ENCODE peak calls at places on chromosomes 7 and 10, in six cellular contexts. Y, F, N, T, C and K are unnamed samples.

GRCh38 chr10:102758226-102758932 is 14.6 kb downstream of the WBP1L start:
- DNase-seq in Y (no peak), N (no peak), F (no peak), C (no peak), T (no peak), K (no peak)

GRCh38 chr10:7550038-7550437 is 116.7 kb downstream of the ITIH5 start:
- DNase-seq in F (no peak), C (no peak), N (no peak), Y (no peak), T (no peak), K (no peak)

GRCh38 chr7:129574487-129574886 is 37.0 kb upstream of the NRF1 start:
- DNase-seq in F (peak), C (no peak), N (peak), T (no peak), Y (no peak), K (peak)

GRCh38 chr7:73519867-73520672 is 2.0 kb downstream of the BAZ1B start:
- DNase-seq in Y (no peak), T (no peak), F (no peak), N (no peak), C (peak), K (no peak)

GRCh38 chr10:44435196-44435595 is 50.3 kb upstream of the CXCL12 start:
- DNase-seq in C (no peak), Y (no peak), T (no peak), F (no peak), N (no peak), K (no peak)

GRCh38 chr7:12801107-12801506 is 113.7 kb downstream of the ARL4A start:
- DNase-seq in C (no peak), Y (no peak), N (no peak), F (no peak), T (no peak), K (no peak)

GRCh38 chr10:80271416-80271815 is 18.0 kb downstream of the MAT1A start:
- DNase-seq in N (no peak), Y (no peak), F (no peak), T (no peak), C (no peak), K (no peak)

GRCh38 chr7:92655346-92655884 is 65.2 kb upstream of the FAM133B start:
- DNase-seq in N (no peak), Y (no peak), C (no peak), T (no peak), F (no peak), K (no peak)

GRCh38 chr10:51698473-51699063 is 827 bp downstream of the CSTF2T start:
- DNase-seq in T (peak), C (no peak), N (no peak), Y (no peak), F (no peak), K (no peak)

GRCh38 chr7:55273186-55273980 is 91.8 kb upstream of the LANCL2 start:
- DNase-seq in C (no peak), N (no peak), T (no peak), F (no peak), Y (no peak), K (no peak)

GRCh38 chr10:103513383-103514060 is 20.0 kb downstream of the NEURL1 start:
- DNase-seq in N (no peak), F (no peak), T (peak), Y (no peak), C (no peak), K (no peak)

GRCh38 chr7:2202901-2203550 is 29.7 kb downstream of the MAD1L1 start:
- DNase-seq in N (no peak), F (no peak), Y (no peak), T (peak), C (no peak), K (no peak)

GRCh38 chr7:157483515-157483914 is 146.7 kb downstream of the DNAJB6 start:
- DNase-seq in Y (no peak), F (no peak), N (no peak), C (no peak), T (no peak), K (no peak)

GRCh38 chr7:7956531-7957221 is 11.9 kb upstream of the GLCCI1 start:
- DNase-seq in F (no peak), T (no peak), N (peak), C (no peak), Y (no peak), K (no peak)

GRCh38 chr10:128664729-128665128 is 538.5 kb upstream of the MKI67 start:
- DNase-seq in C (no peak), Y (no peak), F (no peak), T (no peak), N (no peak), K (no peak)

GRCh38 chr10:95277614-95278013 is 13.2 kb downstream of the PDLIM1 start:
- DNase-seq in Y (no peak), N (no peak), T (no peak), C (no peak), F (no peak), K (no peak)

GRCh38 chr10:95277201-95277570 is 13.6 kb downstream of the PDLIM1 start:
- DNase-seq in T (no peak), F (peak), Y (no peak), C (no peak), N (no peak), K (no peak)

GRCh38 chr10:95279042-95279820 is 11.6 kb downstream of the PDLIM1 start:
- DNase-seq in F (no peak), C (no peak), N (peak), Y (no peak), T (no peak), K (no peak)

GRCh38 chr10:95276367-95277200 is 14.2 kb downstream of the PDLIM1 start:
- DNase-seq in C (no peak), T (no peak), Y (no peak), N (peak), F (no peak), K (no peak)

GRCh38 chr10:95278061-95278988 is 12.5 kb downstream of the PDLIM1 start:
- DNase-seq in Y (no peak), C (no peak), F (peak), N (peak), T (no peak), K (no peak)
- H3K4me3 ChIP-seq in Y (no peak), C (no peak), F (peak), N (no peak), T (no peak), K (no peak)

GRCh38 chr10:53209941-53210611 is 437.5 kb upstream of the MBL2 start:
- DNase-seq in F (no peak), T (no peak), C (peak), Y (no peak), N (no peak), K (peak)
- TF ChIP-seq CTCF in F (peak), T (peak), C (no peak), Y (peak), N (no peak), K (peak)

GRCh38 chr7:98110249-98111022 is 3.8 kb downstream of the LMTK2 start:
- DNase-seq in C (no peak), N (no peak), Y (no peak), F (no peak), T (no peak), K (no peak)
- H3K4me3 ChIP-seq in C (no peak), N (no peak), Y (no peak), F (no peak), T (peak), K (no peak)

GRCh38 chr7:64618785-64619456 is 47.0 kb upstream of the ZNF107 start:
- DNase-seq in T (no peak), F (no peak), Y (peak), N (peak), C (peak), K (peak)
- TF ChIP-seq CTCF in T (peak), F (peak), Y (peak), N (peak), C (peak), K (peak)